ENCODE peak calls at places on chromosomes 16 and 17, in four cellular contexts. A, Y, N and R are unnamed samples.

GRCh38 chr17:17157041-17157440 is 49.1 kb downstream of the PLD6 start:
- DNase-seq in A (no peak), Y (no peak), N (no peak), R (no peak)

GRCh38 chr16:14202697-14203096 is 131.6 kb downstream of the MRTFB start:
- DNase-seq in A (no peak), Y (no peak), N (no peak), R (no peak)

GRCh38 chr17:62855136-62855535 is 47.0 kb upstream of the MARCHF10 start:
- DNase-seq in A (no peak), Y (no peak), N (no peak), R (no peak)

GRCh38 chr17:7836596-7837374 is 2.8 kb downstream of the KDM6B start:
- DNase-seq in A (peak), Y (peak), N (peak), R (peak)

GRCh38 chr16:49140618-49141017 is 141.0 kb downstream of the CBLN1 start:
- DNase-seq in A (no peak), Y (no peak), N (no peak), R (no peak)

GRCh38 chr16:20901441-20902112 is 1.0 kb downstream of the LYRM1 start:
- DNase-seq in A (peak), Y (peak), N (peak), R (peak)

GRCh38 chr16:29011112-29011511 is 26.3 kb downstream of the LAT start:
- DNase-seq in A (no peak), Y (no peak), N (no peak), R (no peak)

GRCh38 chr16:53789159-53789558 is 85.2 kb downstream of the FTO start:
- DNase-seq in A (no peak), Y (no peak), N (no peak), R (no peak)

GRCh38 chr17:47611372-47612350 is 38.1 kb upstream of the KPNB1 start:
- DNase-seq in A (no peak), Y (no peak), N (no peak), R (no peak)

GRCh38 chr16:27505297-27506236 is 44.1 kb downstream of the GTF3C1 start:
- DNase-seq in A (no peak), Y (no peak), N (no peak), R (no peak)

GRCh38 chr17:81621494-81622230 is 15.2 kb downstream of the NPLOC4 start:
- DNase-seq in A (no peak), Y (peak), N (no peak), R (no peak)

GRCh38 chr16:89906141-89907025 is 12.3 kb upstream of the MC1R start:
- DNase-seq in A (no peak), Y (no peak), N (no peak), R (no peak)

GRCh38 chr17:79843475-79843916 is 4.3 kb upstream of the CBX4 start:
- DNase-seq in A (no peak), Y (no peak), N (no peak), R (peak)

GRCh38 chr17:67443931-67444597 is 67.0 kb downstream of the PITPNC1 start:
- DNase-seq in A (no peak), Y (no peak), N (no peak), R (no peak)

GRCh38 chr17:3929764-3930163 is 13.5 kb upstream of the P2RX1 start:
- DNase-seq in A (no peak), Y (no peak), N (no peak), R (no peak)

GRCh38 chr16:68416057-68417046 is 32.0 kb downstream of the SMPD3 start:
- DNase-seq in A (no peak), Y (no peak), N (no peak), R (no peak)

GRCh38 chr17:74351552-74352210 is 10.0 kb downstream of the BTBD17 start:
- DNase-seq in A (no peak), Y (no peak), N (peak), R (no peak)

GRCh38 chr16:86018487-86018886 is 119.5 kb downstream of the IRF8 start:
- DNase-seq in A (peak), Y (peak), N (no peak), R (peak)

GRCh38 chr17:83203472-83204221 is 124.2 kb downstream of the METRNL start:
- DNase-seq in A (no peak), Y (no peak), N (peak), R (no peak)

GRCh38 chr16:71425746-71426068 is 16.1 kb downstream of the TLE7 start:
- DNase-seq in A (no peak), Y (no peak), N (no peak), R (no peak)

GRCh38 chr16:90001761-90002503 is 17.3 kb downstream of the DBNDD1 start:
- DNase-seq in A (no peak), Y (peak), N (no peak), R (no peak)

GRCh38 chr16:30951193-30951592 is 2.3 kb downstream of the ORAI3 start:
- DNase-seq in A (no peak), Y (no peak), N (no peak), R (no peak)

GRCh38 chr17:81865733-81866439 is 5.3 kb downstream of the ARHGDIA start:
- DNase-seq in A (peak), Y (no peak), N (no peak), R (no peak)

GRCh38 chr17:32495347-32496253 is 8.8 kb downstream of the CDK5R1 start:
- DNase-seq in A (no peak), Y (no peak), N (no peak), R (no peak)

GRCh38 chr17:35726609-35727460 is 4.6 kb upstream of the RASL10B start:
- DNase-seq in A (no peak), Y (no peak), N (no peak), R (no peak)

GRCh38 chr17:8046306-8046928 is 7.6 kb downstream of the ALOX15B start:
- DNase-seq in A (no peak), Y (no peak), N (no peak), R (no peak)

GRCh38 chr16:54926166-54926838 is 4.4 kb upstream of the IRX5 start:
- DNase-seq in A (no peak), Y (no peak), N (no peak), R (no peak)